ENCODE peak calls at places on chromosomes 6 and 20, in five cellular contexts. X is BE2C, S is colonic mucosa, Q is PC-3, O is IMR-90. M is an unnamed sample. For H3K36me3, the result is how much of the 10 kb centered on the place peaks cover.

GRCh38 chr6:82251942-82252341 is 4.4 kb upstream of the IBTK start:
- DNase-seq in X (no peak), S (no peak), Q (peak), O (peak), M (no peak)

GRCh38 chr6:136235233-136235564 is 14.9 kb downstream of the MTFR2 start:
- DNase-seq in X (no peak), S (no peak), Q (peak), O (peak), M (no peak)

GRCh38 chr6:110938176-110938575 is 20.3 kb upstream of the GTF3C6 start:
- DNase-seq in X (no peak), S (no peak), Q (peak), O (peak), M (no peak)

GRCh38 chr6:29750709-29751108 is 27.5 kb downstream of the HLA-F start:
- DNase-seq in X (no peak), S (no peak), Q (no peak), O (no peak), M (no peak)

GRCh38 chr20:2900845-2901592 is 27.7 kb downstream of the PTPRA start:
- DNase-seq in X (no peak), S (no peak), Q (no peak), O (no peak), M (no peak)

GRCh38 chr20:40980106-40980827 is 48.4 kb upstream of the TOP1 start:
- DNase-seq in X (no peak), S (no peak), Q (no peak), O (no peak), M (peak)

GRCh38 chr6:138410048-138410735 is 6.2 kb downstream of the HEBP2 start:
- DNase-seq in X (no peak), S (no peak), Q (no peak), O (peak), M (no peak)

GRCh38 chr20:45436732-45437485 is 21.0 kb downstream of the PIGT start:
- DNase-seq in X (peak), S (peak), Q (peak), O (peak), M (peak)

GRCh38 chr6:2857580-2858337 is 16.1 kb upstream of the SERPINB1 start:
- DNase-seq in X (peak), S (no peak), Q (peak), O (peak), M (no peak)

GRCh38 chr20:15257471-15257870 is 920.1 kb upstream of the FLRT3 start:
- DNase-seq in X (no peak), S (no peak), Q (no peak), O (no peak), M (no peak)

GRCh38 chr6:150788135-150788534 is 77.4 kb upstream of the MTHFD1L start:
- DNase-seq in X (no peak), S (no peak), Q (no peak), O (no peak), M (no peak)

GRCh38 chr6:131027326-131027725 is 35.7 kb downstream of the EPB41L2 start:
- DNase-seq in X (no peak), S (no peak), Q (no peak), O (no peak), M (no peak)

GRCh38 chr20:38255389-38255788 is 5.1 kb downstream of the KIAA1755 start:
- DNase-seq in X (no peak), S (no peak), Q (no peak), O (peak), M (peak)

GRCh38 chr20:50136822-50137599 is 16.5 kb downstream of the PEDS1 start:
- DNase-seq in X (no peak), S (no peak), Q (peak), O (peak), M (no peak)

GRCh38 chr20:33277471-33278441 is 5.3 kb upstream of the BPIFB1 start:
- DNase-seq in X (no peak), S (no peak), Q (peak), O (no peak), M (peak)

GRCh38 chr6:157019115-157019628 is 242.0 kb downstream of the ARID1B start:
- DNase-seq in X (peak), S (no peak), Q (peak), O (peak), M (no peak)

GRCh38 chr6:36028088-36028886 is 679 bp downstream of the MAPK14 start:
- DNase-seq in X (peak), S (peak), Q (peak), O (peak), M (no peak)

GRCh38 chr6:19452495-19452894 is 384.7 kb upstream of the ID4 start:
- DNase-seq in X (no peak), S (no peak), Q (peak), O (no peak), M (no peak)

GRCh38 chr6:164396071-164397047 is 913.0 kb downstream of the C6orf118 start:
- DNase-seq in X (no peak), S (no peak), Q (no peak), O (no peak), M (no peak)

GRCh38 chr6:148463671-148464070 is 121.0 kb downstream of the SASH1 start:
- DNase-seq in X (no peak), S (no peak), Q (no peak), O (peak), M (no peak)

GRCh38 chr6:110270166-110270565 is 88.0 kb downstream of the METTL24 start:
- DNase-seq in X (no peak), S (no peak), Q (no peak), O (peak), M (no peak)

DNA sequence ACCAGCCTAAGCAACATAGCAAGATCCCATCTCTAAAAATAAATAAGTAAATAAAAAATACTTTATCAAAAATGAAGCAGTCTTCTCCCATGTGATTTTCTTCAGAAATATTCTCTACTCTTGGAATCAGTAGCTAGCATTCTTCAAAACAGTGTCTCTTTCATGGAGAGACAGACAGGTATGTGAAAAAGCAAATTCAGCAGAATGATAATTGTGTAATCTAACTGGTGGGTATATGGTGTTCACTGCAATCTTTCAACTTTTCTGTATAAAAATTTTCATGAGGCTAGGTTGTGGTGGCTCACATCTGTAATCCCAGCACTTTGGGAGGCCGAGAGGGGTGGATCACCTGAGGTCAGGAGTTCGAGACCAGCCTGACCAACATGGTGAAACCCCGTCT is 7.9 kb downstream of the MRS2 start:
- DNase-seq in X (no peak), S (no peak), Q (no peak), O (no peak), M (no peak)
- H3K36me3 ChIP-seq in X (half or more), S (under half), Q (under half), O (under half), M (half or more)

DNA sequence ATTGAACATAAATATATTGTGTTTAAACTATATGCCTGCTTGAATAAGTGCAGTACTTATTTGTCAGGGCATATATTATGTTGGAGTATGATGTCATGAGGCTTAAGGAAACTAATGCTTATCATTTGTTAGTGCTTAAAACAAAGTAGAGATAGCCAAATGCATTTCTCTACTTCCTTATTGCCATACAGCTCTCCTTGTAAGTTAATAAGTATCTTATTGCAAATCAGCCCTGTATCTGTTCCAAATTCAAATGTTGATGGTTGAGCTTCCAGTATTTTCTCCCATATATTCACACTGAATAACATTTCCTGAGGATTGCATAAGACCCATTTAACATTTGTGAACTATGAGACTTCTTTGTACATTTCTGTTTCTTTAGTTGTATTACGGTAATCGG is 57.8 kb downstream of the CARMIL1 start:
- DNase-seq in X (no peak), S (no peak), Q (no peak), O (no peak), M (no peak)
- TF ChIP-seq CTCF in X (no peak), S (no peak), Q (no peak), O (no peak), M (no peak)

DNA sequence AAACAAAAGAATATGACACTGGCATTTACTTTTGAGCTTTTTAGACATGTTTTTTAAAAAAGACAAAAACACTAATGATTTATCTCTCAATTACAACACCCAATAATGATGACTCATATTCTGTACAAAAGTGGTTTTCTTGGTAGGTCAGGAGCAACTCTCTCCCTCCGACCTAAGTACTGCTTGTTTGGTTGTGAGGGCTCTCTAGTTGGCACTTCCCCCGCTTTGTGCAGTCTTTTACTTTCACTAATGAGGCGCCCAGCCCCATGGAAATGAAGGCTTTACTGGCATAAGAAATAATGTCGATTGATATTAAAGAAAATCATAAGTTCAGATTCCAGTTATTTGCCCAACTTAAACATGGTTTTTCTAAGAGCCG is 1.3 kb downstream of the KPNA5 start:
- DNase-seq in X (no peak), S (no peak), Q (peak), O (peak), M (no peak)
- H3K4me3 ChIP-seq in X (peak), S (peak), Q (peak), O (peak), M (peak)

GRCh38 chr20:62814060-62814708 is 2.7 kb upstream of the COL9A3 start:
- DNase-seq in X (peak), S (no peak), Q (no peak), O (no peak), M (peak)

GRCh38 chr20:62812181-62812906 is 4.5 kb upstream of the COL9A3 start:
- DNase-seq in X (no peak), S (no peak), Q (no peak), O (no peak), M (peak)

GRCh38 chr20:62813588-62813987 is 3.3 kb upstream of the COL9A3 start:
- DNase-seq in X (no peak), S (no peak), Q (no peak), O (no peak), M (peak)

GRCh38 chr20:62811720-62812119 is 5.1 kb upstream of the COL9A3 start:
- DNase-seq in X (no peak), S (no peak), Q (no peak), O (no peak), M (peak)

DNA sequence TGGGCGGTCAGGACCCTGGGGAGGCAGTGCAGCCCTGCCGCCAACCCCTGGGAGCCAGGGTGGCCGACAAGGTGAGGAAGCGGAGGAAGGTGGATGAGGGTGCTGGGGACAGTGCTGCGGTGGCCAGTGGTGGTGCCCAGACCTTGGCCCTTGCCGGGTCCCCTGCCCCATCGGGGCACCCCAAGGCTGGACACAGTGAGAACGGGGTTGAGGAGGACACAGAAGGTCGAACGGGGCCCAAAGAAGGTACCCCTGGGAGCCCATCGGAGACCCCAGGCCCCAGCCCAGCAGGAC is 4.0 kb upstream of the COL9A3 start:
- DNase-seq in X (no peak), S (no peak), Q (no peak), O (no peak), M (peak)
- H3K36me3 ChIP-seq in X (under half), S (under half), Q (under half), O (under half), M (under half)

DNA sequence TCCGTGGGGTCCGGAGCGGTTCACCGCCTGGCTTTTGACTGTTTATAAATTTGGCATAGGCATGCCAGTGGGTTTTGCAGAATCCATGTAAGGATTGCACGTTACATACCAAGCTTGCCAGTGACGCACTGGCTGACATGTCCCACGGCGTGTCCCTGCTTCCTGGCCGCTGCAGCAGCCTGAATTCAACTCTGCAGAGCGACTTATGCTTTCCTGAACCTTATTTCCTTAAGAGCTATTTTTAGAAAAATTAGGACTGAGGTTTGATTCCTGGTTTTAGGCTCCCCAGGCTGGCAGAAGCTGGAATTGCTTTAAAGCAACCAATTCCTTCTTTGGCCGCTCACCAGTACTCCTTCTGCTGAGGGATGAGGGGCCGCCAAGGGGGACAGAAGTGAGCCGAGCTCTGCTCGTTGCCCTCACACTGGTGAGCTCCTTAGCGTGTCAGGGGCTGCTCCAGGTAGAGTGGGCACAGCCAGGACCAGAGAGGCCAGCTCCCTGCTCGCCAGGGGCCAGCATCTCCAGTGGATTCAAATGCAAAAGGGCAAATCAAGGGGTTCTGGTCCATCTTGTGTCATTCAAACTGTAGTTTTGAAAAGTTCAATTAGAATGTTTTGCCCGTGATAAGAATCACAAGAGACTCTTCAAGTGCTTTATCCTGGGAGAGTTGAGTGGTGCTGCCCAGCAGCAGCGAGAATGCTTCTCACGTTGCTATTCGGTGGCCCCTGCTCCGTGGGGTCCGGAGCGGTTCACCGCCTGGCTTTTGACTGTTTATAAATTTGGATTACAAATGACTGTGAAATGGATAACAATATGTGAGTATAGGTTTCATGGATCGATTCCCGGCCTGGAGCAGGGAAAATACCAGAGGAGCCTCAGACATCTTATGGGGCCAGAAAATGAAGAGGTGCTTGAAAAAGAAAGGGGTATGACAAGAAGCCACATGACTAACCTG is 17.5 kb upstream of the IRF4 start:
- DNase-seq in X (no peak), S (no peak), Q (no peak), O (peak), M (no peak)
- TF ChIP-seq CTCF in X (no peak), S (no peak), Q (peak), O (peak), M (no peak)

GRCh38 chr6:17098538-17098937 is 3.3 kb upstream of the STMND1 start:
- DNase-seq in X (no peak), S (no peak), Q (peak), O (peak), M (no peak)

GRCh38 chr6:17103715-17104114 is 1.9 kb downstream of the STMND1 start:
- DNase-seq in X (no peak), S (no peak), Q (peak), O (no peak), M (no peak)

GRCh38 chr6:17099401-17100059 is 2.3 kb upstream of the STMND1 start:
- DNase-seq in X (no peak), S (no peak), Q (no peak), O (no peak), M (no peak)

GRCh38 chr6:17102258-17102870 is 514 bp downstream of the STMND1 start:
- DNase-seq in X (no peak), S (peak), Q (no peak), O (no peak), M (no peak)

DNA sequence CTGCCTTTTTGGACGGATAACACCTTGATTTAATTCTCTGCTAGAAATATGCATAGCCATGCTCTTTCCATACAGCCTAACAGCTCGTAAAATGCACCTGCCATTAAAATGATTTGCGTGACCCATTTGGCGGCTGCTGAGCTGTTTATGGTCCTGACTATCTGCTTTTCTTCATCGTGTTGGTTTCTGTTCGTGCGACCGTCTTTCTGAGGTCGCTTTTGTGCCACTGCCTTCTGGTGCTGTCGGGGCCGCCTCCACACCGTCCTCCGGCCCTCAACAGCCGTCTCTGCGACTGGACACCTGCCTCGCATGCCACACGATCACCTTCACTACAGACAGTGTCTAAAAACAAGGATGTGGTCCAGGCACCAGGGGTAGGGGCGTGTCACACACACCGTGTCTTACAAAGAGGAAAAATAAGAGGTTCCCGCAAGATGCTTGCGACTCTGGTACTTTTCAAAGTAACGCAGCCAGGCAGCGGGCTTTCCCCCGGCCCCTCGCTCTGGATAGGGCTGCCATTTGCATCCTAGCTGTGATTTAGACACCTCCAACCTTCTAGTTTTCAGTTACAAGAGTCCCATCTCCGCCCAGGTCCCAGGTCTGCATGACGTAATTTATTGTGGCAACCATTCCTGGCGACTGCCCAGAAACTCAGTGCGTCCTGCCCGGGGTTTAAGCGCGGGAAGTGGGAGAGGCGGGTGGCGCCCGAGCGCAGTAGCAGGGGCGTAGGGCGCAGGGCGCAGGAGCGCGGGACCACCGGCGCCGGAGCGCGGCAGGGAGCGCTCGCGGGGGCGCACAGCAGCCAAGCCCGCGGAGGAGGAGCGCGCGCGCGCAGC is at the start of gene STMND1:
- DNase-seq in X (peak), S (peak), Q (peak), O (peak), M (peak)
- H3K4me3 ChIP-seq in X (no peak), S (peak), Q (peak), O (peak), M (peak)

M was measured in RWPE2.